ENCODE peak calls at places on chromosomes 4 and X, in five cellular contexts. S, W, F, R and M are unnamed samples. For H3K4me1, the result is how much of the 10 kb centered on the place peaks cover.

GRCh38 chr4:112523008-112523440 is 7.0 kb upstream of the NEUROG2 start:
- DNase-seq in S (peak), W (no peak), F (peak), R (peak), M (no peak)

GRCh38 chr4:151530783-151531182 is 121.8 kb downstream of the FHIP1A start:
- DNase-seq in S (no peak), W (peak), F (peak), R (no peak), M (no peak)

GRCh38 chr4:81676552-81676951 is 204.8 kb upstream of the RASGEF1B start:
- DNase-seq in S (no peak), W (no peak), F (no peak), R (no peak), M (peak)

GRCh38 chr4:55682295-55682694 is 46.2 kb upstream of the NMU start:
- DNase-seq in S (no peak), W (no peak), F (no peak), R (no peak), M (no peak)

GRCh38 chr4:61772116-61772515 is 572.0 kb downstream of the ADGRL3 start:
- DNase-seq in S (no peak), W (peak), F (no peak), R (no peak), M (no peak)

GRCh38 chr4:8272472-8273428 is 3.2 kb downstream of the HTRA3 start:
- DNase-seq in S (no peak), W (no peak), F (peak), R (no peak), M (no peak)

GRCh38 chrX:54248309-54248708 is 65.3 kb upstream of the FAM120C start:
- DNase-seq in S (no peak), W (peak), F (peak), R (no peak), M (peak)

GRCh38 chrX:66731398-66731797 is 92.5 kb upstream of the EDA2R start:
- DNase-seq in S (no peak), W (peak), F (peak), R (no peak), M (peak)

GRCh38 chr4:150305995-150306394 is 227.8 kb downstream of the DCLK2 start:
- DNase-seq in S (no peak), W (peak), F (peak), R (no peak), M (peak)

GRCh38 chr4:127601029-127601428 is 31.7 kb upstream of the INTU start:
- DNase-seq in S (no peak), W (peak), F (peak), R (no peak), M (peak)

GRCh38 chr4:15420642-15421041 is 7.2 kb upstream of the C1QTNF7 start:
- DNase-seq in S (no peak), W (no peak), F (peak), R (no peak), M (peak)

GRCh38 chrX:48511561-48511960 is 2.8 kb downstream of the PORCN start:
- DNase-seq in S (peak), W (peak), F (peak), R (no peak), M (peak)

GRCh38 chr4:138053601-138054322 is 188.4 kb downstream of the SLC7A11 start:
- DNase-seq in S (no peak), W (peak), F (peak), R (no peak), M (peak)

GRCh38 chr4:182975806-182976205 is 58.6 kb upstream of the DCTD start:
- DNase-seq in S (no peak), W (peak), F (peak), R (no peak), M (peak)

GRCh38 chrX:70089575-70090297 is 27.5 kb downstream of the OTUD6A start:
- DNase-seq in S (no peak), W (peak), F (peak), R (no peak), M (no peak)

GRCh38 chrX:56987741-56988140 is 7.6 kb downstream of the SPIN3 start:
- DNase-seq in S (no peak), W (no peak), F (no peak), R (no peak), M (no peak)
- H3K4me1 ChIP-seq in S (under half), W (under half), F (under half), R (under half), M (under half)

GRCh38 chr4:76747613-76748012 is 150.3 kb downstream of the SOWAHB start:
- DNase-seq in S (no peak), W (no peak), F (no peak), R (no peak), M (peak)

GRCh38 chr4:76740866-76741662 is 156.9 kb downstream of the SOWAHB start:
- DNase-seq in S (no peak), W (no peak), F (no peak), R (peak), M (no peak)

GRCh38 chr4:76745264-76745663 is 152.7 kb downstream of the SOWAHB start:
- DNase-seq in S (no peak), W (no peak), F (peak), R (no peak), M (peak)

GRCh38 chr4:76741663-76742020 is 156.3 kb downstream of the SOWAHB start:
- DNase-seq in S (no peak), W (no peak), F (no peak), R (no peak), M (no peak)

GRCh38 chr4:76744253-76744921 is 153.6 kb downstream of the SOWAHB start:
- DNase-seq in S (no peak), W (peak), F (peak), R (no peak), M (peak)
- H3K9ac ChIP-seq in S (no peak), W (no peak), F (no peak), R (no peak), M (no peak)

GRCh38 chr4:78562687-78563086 is 11.1 kb downstream of the ANXA3 start:
- DNase-seq in S (no peak), W (no peak), F (no peak), R (no peak), M (no peak)

GRCh38 chr4:78558421-78558820 is 6.9 kb downstream of the ANXA3 start:
- DNase-seq in S (no peak), W (no peak), F (no peak), R (no peak), M (no peak)

GRCh38 chr4:78560296-78560963 is 8.9 kb downstream of the ANXA3 start:
- DNase-seq in S (no peak), W (peak), F (peak), R (no peak), M (peak)

GRCh38 chr4:78557841-78558240 is 6.3 kb downstream of the ANXA3 start:
- DNase-seq in S (no peak), W (no peak), F (no peak), R (no peak), M (no peak)

GRCh38 chr4:78561677-78562076 is 10.1 kb downstream of the ANXA3 start:
- DNase-seq in S (no peak), W (peak), F (no peak), R (no peak), M (peak)
- H3K4me1 ChIP-seq in S (under half), W (half or more), F (under half), R (under half), M (under half)

DNA sequence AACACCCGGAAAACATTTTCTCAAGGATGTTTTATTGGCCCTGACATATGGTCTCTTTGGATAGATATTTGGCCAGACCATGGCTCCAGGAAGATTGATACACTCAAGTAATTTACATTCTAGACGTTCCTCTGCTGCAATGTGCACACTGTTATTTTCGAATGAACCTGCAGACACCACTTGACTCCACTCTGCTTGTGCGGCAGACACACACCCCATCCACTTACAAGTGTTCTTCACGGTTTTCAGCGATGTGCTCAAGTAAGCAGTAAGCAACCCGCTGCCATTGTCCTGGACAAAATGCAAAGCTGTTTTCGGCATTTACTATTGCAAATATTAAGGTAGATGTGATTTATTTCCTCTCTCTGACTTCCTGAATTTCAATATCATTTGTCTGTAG is 12.0 kb upstream of the GPM6A start:
- DNase-seq in S (no peak), W (no peak), F (no peak), R (no peak), M (no peak)
- H3K9ac ChIP-seq in S (no peak), W (no peak), F (no peak), R (no peak), M (no peak)

GRCh38 chr4:104915864-104916263 is 230.8 kb upstream of the TET2 start:
- DNase-seq in S (peak), W (no peak), F (no peak), R (peak), M (no peak)
- H3K4me1 ChIP-seq in S (under half), W (under half), F (under half), R (under half), M (under half)

GRCh38 chrX:129843209-129843458 is 552 bp downstream of the ZDHHC9 start:
- DNase-seq in S (peak), W (no peak), F (no peak), R (peak), M (no peak)
- H3K9ac ChIP-seq in S (peak), W (peak), F (peak), R (peak), M (peak)